ENCODE peak calls at places on chromosomes 4 and X, in five cellular contexts. W, M, T, B and S are unnamed samples. For H3K36me3 and H3K9me3, the result is how much of the 10 kb centered on the place peaks cover.

GRCh38 chr4:101037249-101037648 is 310.1 kb downstream of the PPP3CA start:
- DNase-seq in M (no peak), B (no peak), W (no peak), T (no peak), S (no peak)

GRCh38 chrX:136931661-136932060 is 51.1 kb upstream of the RBMX start:
- DNase-seq in W (no peak), M (no peak), T (no peak), B (no peak), S (no peak)

GRCh38 chrX:34365482-34365881 is 233.4 kb upstream of the FAM47A start:
- DNase-seq in W (no peak), B (no peak), T (peak), M (no peak), S (no peak)

GRCh38 chr4:84498203-84499026 is 677 bp downstream of the NKX6-1 start:
- DNase-seq in M (no peak), W (no peak), B (no peak), T (peak), S (peak)

GRCh38 chr4:184647391-184648101 is 1.7 kb downstream of the CASP3 start:
- DNase-seq in W (no peak), B (no peak), T (peak), M (no peak), S (no peak)

GRCh38 chrX:24902808-24903207 is 113.0 kb downstream of the ARX start:
- DNase-seq in M (no peak), B (no peak), T (peak), W (no peak), S (no peak)

GRCh38 chrX:125295337-125295736 is 24.3 kb upstream of the TEX13C start:
- DNase-seq in T (no peak), W (no peak), B (no peak), M (no peak), S (peak)

GRCh38 chrX:47232803-47233332 is at the start of gene USP11:
- DNase-seq in M (peak), B (peak), W (peak), T (peak), S (peak)

GRCh38 chr4:184475096-184475461 is 729 bp upstream of the IRF2 start:
- DNase-seq in T (peak), M (no peak), W (peak), B (peak), S (peak)

GRCh38 chrX:21674430-21675186 is 16.5 kb upstream of the KLHL34 start:
- DNase-seq in T (no peak), M (no peak), W (no peak), B (no peak), S (no peak)

GRCh38 chr4:146916479-146917076 is 29.1 kb downstream of the TTC29 start:
- DNase-seq in W (no peak), M (peak), T (peak), B (no peak), S (peak)

DNA sequence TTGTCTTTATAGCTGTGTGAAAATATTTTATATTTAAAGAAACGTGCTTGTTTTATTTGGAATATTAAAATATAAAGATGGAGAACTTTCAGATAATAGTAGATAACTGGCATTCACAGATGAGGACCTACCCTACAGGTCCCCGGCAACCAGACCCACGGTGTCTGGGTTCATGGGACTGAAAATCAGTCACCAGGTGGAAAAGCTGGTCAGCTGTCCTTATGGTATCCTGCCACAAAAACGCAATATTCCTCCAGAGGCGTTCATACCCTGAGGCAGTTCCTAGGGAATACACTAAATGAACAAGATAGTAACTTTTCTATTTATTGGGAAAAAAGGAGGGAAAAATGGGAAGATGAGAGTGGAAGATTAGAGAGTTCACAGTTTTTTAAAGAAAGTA is 1.2 kb downstream of the TLR6 start:
- DNase-seq in B (no peak), M (no peak), T (no peak), W (no peak), S (no peak)
- H3K4me3 ChIP-seq in B (no peak), M (no peak), T (no peak), W (no peak), S (peak)

GRCh38 chr4:8470451-8471024 is 30.0 kb downstream of the TRMT44 start:
- DNase-seq in M (no peak), W (no peak), B (no peak), T (no peak), S (no peak)
- H3K36me3 ChIP-seq in M (half or more), W (under half), B (under half), T (under half), S (under half)

DNA sequence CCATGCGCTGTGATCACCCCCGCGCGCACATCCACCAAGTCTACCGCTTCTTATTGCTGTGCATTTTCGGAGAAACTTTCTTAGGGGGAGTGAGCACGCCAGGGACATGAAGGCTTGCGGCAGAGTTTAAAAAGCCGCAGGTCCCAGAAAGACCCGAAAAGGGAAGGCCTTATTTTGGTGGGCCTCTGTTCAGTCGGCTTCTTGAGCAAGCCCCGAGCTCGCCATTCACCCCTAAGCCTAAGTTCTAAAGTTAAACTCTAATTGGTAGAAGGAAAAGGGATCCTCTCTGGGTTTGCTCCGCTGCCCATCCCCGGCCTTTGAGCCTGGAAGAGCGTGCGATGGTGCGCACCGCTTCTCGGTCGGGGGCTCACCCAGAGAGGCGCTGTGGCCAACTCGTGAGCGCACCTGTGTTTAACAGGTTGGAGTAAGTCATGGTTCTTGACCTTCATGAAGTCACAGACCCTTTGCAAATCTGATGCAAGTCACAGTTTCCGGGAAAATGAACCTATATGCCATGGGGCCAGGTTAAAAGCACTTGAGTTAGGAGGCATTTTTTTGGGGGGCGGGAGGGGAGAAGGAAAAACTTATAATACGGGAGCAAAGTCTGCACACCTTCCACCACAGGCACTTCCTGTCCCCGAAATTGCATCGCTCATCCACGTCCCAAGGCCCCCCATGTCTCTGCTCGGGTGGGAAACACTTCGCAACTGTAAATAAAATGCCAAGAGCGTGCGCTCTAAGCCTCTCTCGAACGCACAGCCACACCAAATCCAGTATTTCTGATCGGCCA is 1.9 kb downstream of the PHOX2B start:
- DNase-seq in W (no peak), M (no peak), B (no peak), T (no peak), S (no peak)
- H3K9me3 ChIP-seq in W (under half), M (under half), B (under half), T (under half), S (under half)

DNA sequence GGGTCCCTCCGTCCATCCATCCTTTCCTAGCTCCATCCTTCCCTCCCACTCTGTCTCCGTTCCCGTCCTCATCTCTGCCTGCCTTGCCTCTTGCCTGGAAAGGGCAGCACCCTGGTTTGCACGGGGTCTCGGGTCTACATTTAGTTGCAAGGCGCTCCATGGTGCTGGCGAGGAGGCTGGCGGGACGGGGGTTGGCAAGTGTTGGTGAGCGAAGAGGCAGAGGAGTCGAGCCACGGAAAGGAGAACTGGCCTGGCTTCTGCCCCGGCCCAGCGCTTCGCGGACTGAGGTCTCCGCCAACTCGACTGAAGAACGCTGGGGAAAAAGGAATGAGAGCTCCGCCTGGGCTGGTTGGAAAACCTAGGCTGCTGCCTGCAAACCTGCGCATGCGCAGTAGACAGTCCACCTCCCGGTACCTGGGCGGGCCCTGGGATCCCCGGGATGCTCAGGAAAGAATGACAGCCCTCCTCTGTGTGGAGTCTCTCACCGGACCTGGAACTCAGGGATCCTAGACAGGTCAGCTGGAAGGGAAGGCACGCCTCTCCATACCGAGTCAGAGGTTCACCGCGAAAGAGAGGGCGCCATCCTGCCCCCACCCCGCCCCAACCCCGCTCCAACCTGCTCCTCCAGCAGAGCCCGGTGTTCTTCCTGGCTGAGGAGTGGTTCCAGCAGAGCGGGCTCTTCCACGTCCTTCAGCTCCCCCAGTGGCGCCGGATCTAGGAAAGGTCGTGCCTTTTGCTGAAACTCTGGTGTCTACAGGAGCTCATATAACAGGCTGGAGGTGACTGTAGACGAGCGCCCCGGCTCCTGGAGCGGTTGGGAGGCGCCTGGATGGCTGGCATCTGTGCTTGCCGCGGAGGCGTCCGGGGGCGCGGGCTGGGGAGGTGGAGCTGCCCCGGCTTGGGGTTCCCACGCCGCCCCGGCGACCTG is 6.0 kb downstream of the FRG2 start:
- DNase-seq in M (peak), B (peak), T (peak), W (no peak), S (peak)
- H3K4me3 ChIP-seq in M (peak), B (peak), T (no peak), W (peak), S (no peak)

GRCh38 chr4:38603652-38604051 is 60.3 kb upstream of the KLF3 start:
- DNase-seq in M (no peak), T (no peak), B (no peak), W (no peak), S (no peak)

GRCh38 chr4:38609614-38610013 is 54.4 kb upstream of the KLF3 start:
- DNase-seq in T (no peak), B (no peak), M (no peak), W (no peak), S (no peak)

GRCh38 chr4:38606587-38606905 is 57.5 kb upstream of the KLF3 start:
- DNase-seq in W (no peak), B (no peak), T (no peak), M (no peak), S (no peak)

GRCh38 chr4:38605181-38605764 is 58.7 kb upstream of the KLF3 start:
- DNase-seq in M (no peak), T (no peak), W (no peak), B (no peak), S (no peak)

GRCh38 chr4:38605794-38606586 is 58.0 kb upstream of the KLF3 start:
- DNase-seq in T (no peak), B (no peak), M (peak), W (no peak), S (no peak)
- H3K36me3 ChIP-seq in T (under half), B (under half), M (under half), W (under half), S (under half)

GRCh38 chrX:15869695-15870094 is 15.1 kb upstream of the AP1S2 start:
- DNase-seq in W (no peak), M (no peak), T (no peak), B (no peak), S (no peak)

GRCh38 chrX:15864629-15865028 is 10.0 kb upstream of the AP1S2 start:
- DNase-seq in B (no peak), T (no peak), W (no peak), M (no peak), S (no peak)

GRCh38 chrX:15863944-15864491 is 9.4 kb upstream of the AP1S2 start:
- DNase-seq in B (no peak), M (no peak), W (no peak), T (no peak), S (no peak)

GRCh38 chrX:15866141-15866540 is 11.5 kb upstream of the AP1S2 start:
- DNase-seq in B (no peak), W (no peak), T (no peak), M (peak), S (no peak)
- H3K9me3 ChIP-seq in B (under half), W (under half), T (under half), M (under half), S (under half)

DNA sequence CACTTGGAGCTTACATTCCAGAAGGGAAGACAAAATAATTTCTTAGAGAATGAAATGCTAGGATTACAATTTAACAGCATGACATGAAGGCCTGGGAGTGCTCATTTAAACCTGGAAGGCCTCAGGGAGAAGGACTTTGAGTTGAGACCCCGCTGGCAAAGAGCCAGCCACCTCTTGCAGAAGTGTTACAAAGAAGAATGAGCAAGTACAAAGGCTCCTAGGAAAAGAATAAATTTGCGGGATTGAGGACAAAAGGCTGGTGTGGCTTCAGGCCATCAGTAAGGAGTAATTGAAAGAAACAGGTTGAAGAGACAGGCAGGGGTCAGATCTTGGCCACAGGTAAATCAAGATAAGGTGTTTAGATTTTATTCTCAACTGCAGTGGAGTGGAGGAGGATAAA is 3.1 kb upstream of the ELOVL6 start:
- DNase-seq in B (no peak), W (no peak), M (no peak), T (no peak), S (no peak)
- H3K4me3 ChIP-seq in B (no peak), W (no peak), M (no peak), T (no peak), S (no peak)

GRCh38 chr4:148245015-148245414 is 197.2 kb downstream of the NR3C2 start:
- DNase-seq in T (no peak), W (no peak), B (no peak), M (no peak), S (no peak)
- H3K36me3 ChIP-seq in T (under half), W (under half), B (under half), M (under half), S (under half)

GRCh38 chrX:40422021-40422420 is 158.7 kb upstream of the ATP6AP2 start:
- DNase-seq in T (no peak), M (no peak), W (no peak), B (no peak), S (no peak)

GRCh38 chrX:40418413-40419195 is 162.2 kb upstream of the ATP6AP2 start:
- DNase-seq in W (no peak), M (no peak), B (peak), T (no peak), S (peak)

GRCh38 chrX:40420899-40421729 is 159.7 kb upstream of the ATP6AP2 start:
- DNase-seq in T (no peak), M (peak), W (no peak), B (peak), S (no peak)

GRCh38 chrX:40423299-40423698 is 157.5 kb upstream of the ATP6AP2 start:
- DNase-seq in M (no peak), T (no peak), W (no peak), B (peak), S (no peak)

DNA sequence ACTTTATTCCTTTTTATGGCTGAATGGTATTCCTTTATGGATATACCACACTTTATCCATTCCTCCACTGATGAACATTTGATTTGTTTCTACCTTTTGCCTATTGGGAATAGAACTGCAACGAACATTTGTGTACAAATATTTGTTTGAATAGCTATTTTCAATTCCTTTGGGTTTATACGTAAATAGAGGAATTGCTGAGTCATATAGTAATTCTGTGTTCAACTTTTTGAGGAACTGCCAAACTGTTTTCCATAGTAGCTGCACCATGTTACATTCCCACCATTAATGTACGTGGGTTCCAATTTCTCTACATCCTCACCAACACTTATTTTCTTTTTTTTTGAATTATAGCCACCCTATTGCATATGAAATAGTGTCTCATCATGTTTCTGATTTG is 156.5 kb upstream of the ATP6AP2 start:
- DNase-seq in B (no peak), M (no peak), W (no peak), T (no peak), S (no peak)
- H3K9me3 ChIP-seq in B (under half), M (under half), W (under half), T (under half), S (under half)

GRCh38 chr4:157080605-157081004 is 4.7 kb downstream of the GLRB start:
- DNase-seq in B (no peak), W (no peak), M (no peak), T (peak), S (no peak)

GRCh38 chr4:157079441-157079840 is 3.5 kb downstream of the GLRB start:
- DNase-seq in B (no peak), T (no peak), W (no peak), M (no peak), S (no peak)

GRCh38 chr4:157075401-157075800 is 549 bp upstream of the GLRB start:
- DNase-seq in M (no peak), T (no peak), B (no peak), W (no peak), S (no peak)

GRCh38 chr4:157075811-157076577 is at the start of gene GLRB:
- DNase-seq in M (no peak), B (no peak), W (peak), T (peak), S (no peak)

DNA sequence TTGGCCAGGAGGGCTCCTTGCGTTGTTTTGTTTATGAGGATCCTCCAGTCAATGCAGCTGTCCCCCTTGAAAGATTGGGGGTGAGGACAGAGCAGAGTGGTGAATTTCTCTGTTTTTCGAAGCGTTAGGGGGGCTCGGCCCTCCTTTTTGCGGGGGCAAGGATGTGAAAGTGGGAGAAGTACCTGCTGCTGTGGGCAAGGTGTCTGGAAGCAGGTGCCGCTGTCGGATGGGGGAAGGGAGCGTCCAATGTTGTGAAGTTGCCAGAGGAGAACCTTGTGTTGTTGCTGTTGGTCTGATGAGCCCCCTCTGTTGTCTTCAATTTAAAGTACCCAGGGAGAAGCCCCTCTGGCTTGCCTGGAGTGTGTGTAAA is 613 bp downstream of the GLRB start:
- DNase-seq in W (no peak), T (no peak), M (no peak), B (no peak), S (no peak)
- H3K4me3 ChIP-seq in W (peak), T (peak), M (peak), B (peak), S (no peak)